ENCODE peak calls at places on chromosomes 4 and X, in nine cellular contexts. G is GM20000; S is effector memory CD8-positive, alpha-beta T cell; Q is memory B cell; B is GM23248; R is OCI-LY7; K is RKO; O is H9; W is fibroblast of the aortic adventitia. P is an unnamed sample.
A peak's percentile ranks its signal among the peaks of the same experiment; 100 is the strongest.

GRCh38 chr4:29708473-29708872 is 1011.7 kb upstream of the PCDH7 start:
- DNase-seq in B (no peak), W (no peak), Q (no peak), G (no peak), S (no peak), K (peak; percentile 27), O (no peak), R (no peak), P (no peak)

GRCh38 chr4:9940041-9940440 is 81.3 kb downstream of the SLC2A9 start:
- DNase-seq in O (no peak), Q (no peak), G (no peak), B (no peak), W (no peak), K (no peak), R (no peak), S (no peak), P (no peak)

GRCh38 chr4:84451546-84451945 is 47.5 kb downstream of the NKX6-1 start:
- DNase-seq in K (peak; percentile 16), O (no peak), S (no peak), R (peak; percentile 1), G (no peak), Q (no peak), W (peak; percentile 5), B (peak; percentile 20), P (peak; percentile 48)

GRCh38 chrX:109347618-109348017 is 134.3 kb downstream of the GUCY2F start:
- DNase-seq in B (peak; percentile 53), G (no peak), O (peak; percentile 27), Q (no peak), W (peak; percentile 73), S (no peak), R (no peak), K (peak; percentile 11), P (peak; percentile 9)

GRCh38 chrX:107714196-107714811 is 61.3 kb downstream of the TSC22D3 start:
- DNase-seq in Q (peak; percentile 42), S (peak; percentile 38), W (no peak), G (no peak), O (no peak), B (peak; percentile 52), R (no peak), K (no peak), P (no peak)

GRCh38 chrX:53440631-53441517 is 6.7 kb upstream of the HSD17B10 start:
- DNase-seq in O (peak; percentile 36), S (no peak), K (peak; percentile 81), Q (no peak), B (peak; percentile 82), G (no peak), R (no peak), W (peak; percentile 69), P (peak; percentile 30)

GRCh38 chr4:182880387-182881356 is 36.5 kb downstream of the DCTD start:
- DNase-seq in W (peak; percentile 23), K (no peak), G (no peak), S (no peak), O (no peak), Q (no peak), B (no peak), R (no peak), P (no peak)

GRCh38 chrX:20244936-20245335 is 21.8 kb downstream of the RPS6KA3 start:
- DNase-seq in O (no peak), S (no peak), Q (no peak), B (peak; percentile 50), W (peak; percentile 81), K (no peak), R (no peak), G (no peak), P (no peak)

GRCh38 chrX:21974011-21974385 is 33.5 kb downstream of the SMS start:
- DNase-seq in O (no peak), K (no peak), G (no peak), S (no peak), R (no peak), B (no peak), W (no peak), Q (no peak), P (no peak)

GRCh38 chr4:71259911-71260331 is 78.9 kb upstream of the SLC4A4 start:
- DNase-seq in B (no peak), S (no peak), O (no peak), R (no peak), G (no peak), W (peak; percentile 24), K (no peak), Q (no peak), P (no peak)

GRCh38 chr4:139833131-139833930 is 167.7 kb downstream of the MGST2 start:
- DNase-seq in Q (no peak), W (no peak), B (peak; percentile 59), S (no peak), K (no peak), R (no peak), O (peak; percentile 58), G (no peak), P (peak; percentile 65)

GRCh38 chr4:128256539-128256938 is 31.1 kb downstream of the PGRMC2 start:
- DNase-seq in W (no peak), S (no peak), B (no peak), R (no peak), G (no peak), Q (no peak), O (no peak), K (no peak), P (no peak)

P was measured in GM23338.